ENCODE peak calls at places on chromosomes 1 and 21, in ten cellular contexts. I, G, K, O, J, Q, Y, F, R and E are unnamed samples.

GRCh38 chr1:15595809-15596730 is 11.2 kb upstream of the AGMAT start:
- DNase-seq in I (no peak), O (no peak), R (no peak), J (no peak), G (no peak), Q (no peak), K (no peak), Y (no peak), F (no peak), E (no peak)

GRCh38 chr1:245688536-245689453 is 534.0 kb downstream of the KIF26B start:
- DNase-seq in F (no peak), R (no peak), Q (no peak), Y (no peak), K (no peak), J (no peak), I (no peak), O (no peak), G (no peak), E (no peak)

GRCh38 chr1:8420318-8420717 is 102.4 kb downstream of the SLC45A1 start:
- DNase-seq in O (peak), K (no peak), J (no peak), Y (no peak), R (peak), Q (no peak), F (no peak), G (no peak), I (no peak), E (no peak)

GRCh38 chr1:109880961-109881894 is 29.4 kb upstream of the CSF1 start:
- DNase-seq in G (peak), Y (no peak), J (no peak), K (no peak), Q (no peak), O (no peak), F (no peak), I (no peak), R (no peak), E (no peak)

GRCh38 chr1:66642992-66643391 is 109.0 kb downstream of the SGIP1 start:
- DNase-seq in K (no peak), O (no peak), J (no peak), R (no peak), F (no peak), G (no peak), Q (no peak), I (no peak), Y (no peak), E (no peak)

GRCh38 chr1:234069760-234070159 is 165.3 kb downstream of the SLC35F3 start:
- DNase-seq in J (no peak), K (peak), Y (no peak), F (no peak), I (no peak), G (no peak), Q (no peak), O (no peak), R (no peak), E (no peak)

GRCh38 chr1:236098267-236098666 is 33.4 kb upstream of the NID1 start:
- DNase-seq in Y (no peak), G (no peak), I (no peak), Q (no peak), F (no peak), R (no peak), J (no peak), O (no peak), K (no peak), E (no peak)

GRCh38 chr1:234731371-234732085 is 121.5 kb upstream of the IRF2BP2 start:
- DNase-seq in F (no peak), J (peak), R (no peak), Y (no peak), K (no peak), G (peak), Q (no peak), I (no peak), O (peak), E (peak)

GRCh38 chr1:54108156-54108555 is 44.6 kb downstream of the CDCP2 start:
- DNase-seq in F (no peak), I (no peak), Q (no peak), Y (no peak), J (no peak), G (no peak), O (no peak), K (no peak), R (no peak), E (no peak)

GRCh38 chr1:64100791-64101190 is 102.6 kb upstream of the UBE2U start:
- DNase-seq in K (no peak), R (no peak), O (no peak), Y (no peak), Q (no peak), G (no peak), F (no peak), I (no peak), J (no peak), E (no peak)

GRCh38 chr1:117674521-117675400 is 68.9 kb downstream of the TENT5C start:
- DNase-seq in Q (peak), J (peak), I (peak), R (no peak), G (no peak), K (no peak), O (no peak), Y (no peak), F (peak), E (peak)

GRCh38 chr1:215416497-215416896 is 150.6 kb upstream of the KCTD3 start:
- DNase-seq in R (no peak), K (no peak), F (no peak), J (no peak), O (no peak), G (no peak), Q (no peak), Y (no peak), I (no peak), E (no peak)

GRCh38 chr1:94081566-94082344 is 39.2 kb downstream of the ABCA4 start:
- DNase-seq in J (no peak), R (no peak), G (no peak), F (no peak), Y (no peak), K (peak), I (no peak), Q (no peak), O (peak), E (peak)

GRCh38 chr1:153485880-153486279 is 25.4 kb upstream of the S100A7 start:
- DNase-seq in K (no peak), J (no peak), F (no peak), Q (no peak), R (no peak), Y (no peak), O (no peak), G (no peak), I (no peak), E (no peak)

GRCh38 chr21:33058468-33059318 is 11.2 kb upstream of the OLIG1 start:
- DNase-seq in J (no peak), F (no peak), K (no peak), I (no peak), Q (no peak), R (no peak), Y (no peak), O (no peak), G (no peak), E (no peak)

GRCh38 chr1:52792002-52792401 is 50.6 kb upstream of the ZYG11A start:
- DNase-seq in R (no peak), J (no peak), O (no peak), Q (no peak), F (no peak), K (no peak), Y (no peak), G (no peak), I (no peak), E (peak)

GRCh38 chr1:25689686-25690381 is 73.2 kb downstream of the MAN1C1 start:
- DNase-seq in K (no peak), J (no peak), G (no peak), Y (no peak), Q (no peak), F (no peak), R (no peak), O (no peak), I (no peak), E (no peak)

GRCh38 chr1:94616503-94616902 is 74.9 kb upstream of the F3 start:
- DNase-seq in R (no peak), F (no peak), Q (no peak), O (no peak), Y (no peak), J (no peak), G (no peak), I (no peak), K (no peak), E (no peak)

GRCh38 chr1:230361941-230362340 is 64.2 kb downstream of the PGBD5 start:
- DNase-seq in R (no peak), O (no peak), J (no peak), Y (no peak), F (no peak), Q (no peak), K (no peak), I (no peak), G (no peak), E (no peak)

GRCh38 chr1:163745204-163745603 is 423.4 kb downstream of the NUF2 start:
- DNase-seq in O (no peak), Y (no peak), Q (no peak), G (no peak), K (no peak), R (no peak), F (no peak), J (no peak), I (no peak), E (no peak)

GRCh38 chr21:42109873-42110525 is 38.9 kb downstream of the UMODL1 start:
- DNase-seq in J (no peak), R (no peak), K (no peak), Y (no peak), G (no peak), I (no peak), O (no peak), F (no peak), Q (no peak), E (no peak)

GRCh38 chr1:107974090-107974489 is 9.1 kb upstream of the VAV3 start:
- DNase-seq in Y (no peak), I (no peak), F (no peak), K (no peak), R (no peak), O (no peak), Q (no peak), J (no peak), G (no peak), E (no peak)

GRCh38 chr1:221284028-221284427 is 404.8 kb downstream of the HLX start:
- DNase-seq in R (no peak), J (no peak), K (peak), Y (no peak), I (no peak), Q (no peak), F (no peak), G (no peak), O (peak), E (peak)

GRCh38 chr1:9996624-9997582 is at the start of gene RBP7:
- DNase-seq in I (no peak), G (peak), O (no peak), Y (no peak), R (no peak), Q (no peak), K (peak), J (peak), F (peak), E (no peak)

GRCh38 chr1:36732038-36732402 is 249.3 kb upstream of the CSF3R start:
- DNase-seq in O (no peak), R (no peak), F (no peak), G (no peak), J (no peak), Y (no peak), I (no peak), Q (no peak), K (no peak), E (no peak)

GRCh38 chr1:204285438-204286322 is 71.9 kb upstream of the GOLT1A start:
- DNase-seq in Q (no peak), G (no peak), I (no peak), Y (no peak), J (no peak), O (no peak), F (no peak), R (no peak), K (no peak), E (no peak)

GRCh38 chr21:33490991-33491372 is 534 bp downstream of the DNAJC28 start:
- DNase-seq in R (no peak), O (no peak), F (no peak), G (no peak), J (no peak), Q (no peak), Y (no peak), I (peak), K (no peak), E (peak)

GRCh38 chr1:236064674-236065508 is at the start of gene NID1:
- DNase-seq in G (peak), O (no peak), Y (peak), K (peak), F (peak), I (no peak), Q (peak), R (peak), J (peak), E (peak)

GRCh38 chr1:27341525-27342252 is at the start of gene SYTL1:
- DNase-seq in Q (peak), I (peak), K (peak), G (no peak), O (peak), R (peak), Y (no peak), J (peak), F (peak), E (peak)

GRCh38 chr1:209766051-209766450 is 10.2 kb downstream of the TRAF3IP3 start:
- DNase-seq in R (no peak), Y (no peak), F (no peak), K (no peak), J (no peak), G (no peak), I (no peak), O (no peak), Q (no peak), E (no peak)

GRCh38 chr1:213123532-213123931 is 72.5 kb downstream of the RPS6KC1 start:
- DNase-seq in Q (no peak), K (peak), G (no peak), R (no peak), Y (no peak), O (peak), J (no peak), F (no peak), I (no peak), E (peak)

GRCh38 chr1:210571356-210572334 is 242.9 kb downstream of the HHAT start:
- DNase-seq in Y (no peak), F (no peak), G (no peak), K (no peak), I (no peak), Q (no peak), J (no peak), R (no peak), O (no peak), E (no peak)

GRCh38 chr21:15301014-15301413 is 236.2 kb upstream of the NRIP1 start:
- DNase-seq in Q (no peak), G (no peak), O (no peak), Y (no peak), I (peak), F (no peak), K (no peak), R (no peak), J (no peak), E (no peak)

GRCh38 chr1:181129771-181130606 is 41.5 kb downstream of the IER5 start:
- DNase-seq in J (no peak), O (no peak), I (peak), F (no peak), K (no peak), Q (no peak), G (no peak), R (no peak), Y (no peak), E (no peak)

GRCh38 chr1:54329337-54329954 is 76.7 kb downstream of the SSBP3 start:
- DNase-seq in G (no peak), J (no peak), R (peak), I (no peak), K (no peak), Q (no peak), Y (no peak), O (no peak), F (no peak), E (no peak)

GRCh38 chr1:201354151-201354900 is 23.2 kb downstream of the TNNT2 start:
- DNase-seq in Q (no peak), O (no peak), J (no peak), I (no peak), Y (no peak), R (no peak), G (peak), F (no peak), K (no peak), E (no peak)

GRCh38 chr1:192489748-192490147 is 85.8 kb upstream of the RGS1 start:
- DNase-seq in O (peak), J (no peak), G (peak), F (no peak), I (peak), Y (no peak), K (peak), R (peak), Q (no peak), E (peak)

GRCh38 chr1:81453345-81453703 is 347.4 kb upstream of the ADGRL2 start:
- DNase-seq in R (no peak), J (no peak), F (no peak), K (no peak), I (no peak), G (no peak), Y (no peak), O (no peak), Q (no peak), E (no peak)